ENCODE peak calls at places on chromosomes 13 and 19, in nine cellular contexts. C is Kasumi-1; A is SHP77; O is GF-D8; Y is HFF-Myc; L is stimulated activated naive CD8-positive, alpha-beta T cell treated with anti-CD3 and anti-CD28 coated beads, Interleukin-15, Interleukin-2, amounts not matched to agents 100 U/mL and 50 U/mL, for 24 hours; M is HT1080; H is stimulated activated CD8-positive, alpha-beta memory T cell treated with anti-CD3 and anti-CD28 coated beads, Interleukin-12 subunit alpha, Interleukin-12 subunit beta, amount 100 ng/mL, for 4 hours; W is activated CD4-positive, CD25-positive, alpha-beta regulatory T cell treated with anti-CD3 and anti-CD28 coated beads, Interleukin-2, amount 50 U/mL, for 72 hours. X is an unnamed sample.

GRCh38 chr19:45769821-45770191 is 754 bp upstream of the SIX5 start:
- DNase-seq in C (no peak), A (no peak), O (no peak), Y (no peak), L (peak; percentile 50), M (no peak), H (no peak), W (no peak), X (no peak)

GRCh38 chr13:40189426-40189825 is 477.0 kb downstream of the FOXO1 start:
- DNase-seq in C (no peak), A (no peak), O (no peak), Y (no peak), L (no peak), M (no peak), H (no peak), W (no peak), X (no peak)

GRCh38 chr13:40376296-40376849 is 290.1 kb downstream of the FOXO1 start:
- DNase-seq in C (no peak), A (peak; percentile 28), O (peak; percentile 3), Y (no peak), L (no peak), M (no peak), H (no peak), W (no peak), X (no peak)

GRCh38 chr13:113668491-113668971 is 1.5 kb downstream of the GRK1 start:
- DNase-seq in C (no peak), A (no peak), O (no peak), Y (no peak), L (no peak), M (no peak), H (no peak), W (peak; percentile 19), X (no peak)

GRCh38 chr13:103236213-103236612 is 170.0 kb upstream of the SLC10A2 start:
- DNase-seq in C (no peak), A (peak; percentile 38), O (no peak), Y (no peak), L (no peak), M (peak; percentile 38), H (no peak), W (no peak), X (no peak)

GRCh38 chr13:60448907-60449510 is 52.0 kb downstream of the TDRD3 start:
- DNase-seq in C (peak; percentile 76), A (peak; percentile 5), O (peak; percentile 5), Y (peak; percentile 32), L (no peak), M (peak; percentile 23), H (no peak), W (no peak), X (no peak)

GRCh38 chr13:109668433-109669233 is 117.8 kb downstream of the IRS2 start:
- DNase-seq in C (no peak), A (no peak), O (no peak), Y (no peak), L (no peak), M (no peak), H (no peak), W (no peak), X (no peak)

GRCh38 chr13:110450016-110450900 is 111.3 kb downstream of the RAB20 start:
- DNase-seq in C (no peak), A (no peak), O (no peak), Y (no peak), L (no peak), M (no peak), H (no peak), W (no peak), X (no peak)

GRCh38 chr13:31052478-31052877 is 109.2 kb downstream of the HSPH1 start:
- DNase-seq in C (no peak), A (no peak), O (no peak), Y (no peak), L (no peak), M (no peak), H (no peak), W (no peak), X (no peak)

GRCh38 chr13:35771898-35772297 is 295.4 kb upstream of the MAB21L1 start:
- DNase-seq in C (no peak), A (no peak), O (no peak), Y (peak; percentile 17), L (no peak), M (peak; percentile 80), H (no peak), W (no peak), X (no peak)

GRCh38 chr19:45569619-45570421 is 14.8 kb downstream of the OPA3 start:
- DNase-seq in C (peak; percentile 71), A (peak; percentile 41), O (no peak), Y (no peak), L (peak; percentile 77), M (no peak), H (no peak), W (peak; percentile 64), X (no peak)

GRCh38 chr13:73934215-73934623 is 200.0 kb downstream of the KLF12 start:
- DNase-seq in C (no peak), A (no peak), O (no peak), Y (no peak), L (no peak), M (peak; percentile 62), H (no peak), W (no peak), X (no peak)

GRCh38 chr19:15417699-15418098 is 1.1 kb downstream of the AKAP8L start:
- DNase-seq in C (no peak), A (no peak), O (no peak), Y (no peak), L (no peak), M (no peak), H (no peak), W (no peak), X (no peak)

GRCh38 chr13:90201198-90201597 is 1146.3 kb upstream of the MIR17HG start:
- DNase-seq in C (no peak), A (no peak), O (no peak), Y (no peak), L (no peak), M (peak; percentile 36), H (no peak), W (no peak), X (no peak)

GRCh38 chr19:31175564-31176348 is 173.5 kb downstream of the TSHZ3 start:
- DNase-seq in C (no peak), A (no peak), O (no peak), Y (no peak), L (no peak), M (no peak), H (no peak), W (no peak), X (no peak)

GRCh38 chr13:30037306-30037705 is 186.9 kb upstream of the UBL3 start:
- DNase-seq in C (no peak), A (no peak), O (no peak), Y (no peak), L (no peak), M (no peak), H (no peak), W (no peak), X (no peak)

GRCh38 chr19:52959613-52960295 is 2.9 kb downstream of the ZNF816 start:
- DNase-seq in C (no peak), A (no peak), O (no peak), Y (no peak), L (no peak), M (no peak), H (no peak), W (no peak), X (no peak)

GRCh38 chr13:113637262-113638160 is 20.5 kb downstream of the ATP4B start:
- DNase-seq in C (no peak), A (no peak), O (no peak), Y (no peak), L (no peak), M (no peak), H (no peak), W (peak; percentile 17), X (peak; percentile 21)

GRCh38 chr19:52138614-52139290 is 986 bp downstream of the ZNF616 start:
- DNase-seq in C (peak; percentile 69), A (no peak), O (peak; percentile 13), Y (no peak), L (peak; percentile 51), M (peak; percentile 20), H (peak; percentile 2), W (peak; percentile 33), X (no peak)

GRCh38 chr13:101941095-101941777 is 460.6 kb downstream of the FGF14 start:
- DNase-seq in C (peak; percentile 9), A (no peak), O (no peak), Y (no peak), L (no peak), M (no peak), H (no peak), W (no peak), X (no peak)

GRCh38 chr19:11079999-11080398 is 9.3 kb upstream of the LDLR start:
- DNase-seq in C (no peak), A (no peak), O (no peak), Y (no peak), L (no peak), M (no peak), H (no peak), W (no peak), X (no peak)

GRCh38 chr19:1616396-1616795 is 11.1 kb upstream of the UQCR11 start:
- DNase-seq in C (no peak), A (no peak), O (no peak), Y (no peak), L (no peak), M (no peak), H (no peak), W (no peak), X (no peak)

GRCh38 chr13:100506600-100507422 is 81.8 kb downstream of the GGACT start:
- DNase-seq in C (no peak), A (no peak), O (no peak), Y (no peak), L (no peak), M (no peak), H (no peak), W (no peak), X (no peak)

GRCh38 chr13:35157143-35157755 is 215.2 kb downstream of the NBEA start:
- DNase-seq in C (peak; percentile 45), A (peak; percentile 69), O (peak; percentile 6), Y (peak; percentile 51), L (peak; percentile 13), M (peak; percentile 56), H (no peak), W (no peak), X (no peak)

GRCh38 chr19:32041681-32042292 is 303.6 kb upstream of the ZNF507 start:
- DNase-seq in C (peak; percentile 3), A (no peak), O (no peak), Y (no peak), L (peak; percentile 24), M (no peak), H (no peak), W (no peak), X (no peak)